ENCODE peak calls at places on chromosomes 3 and 15, in seven cellular contexts. M, O, G, Y, E, D and L are unnamed samples.

GRCh38 chr15:43082509-43082908 is 23.3 kb downstream of the UBR1 start:
- DNase-seq in M (no peak), O (no peak), G (no peak), D (no peak), Y (no peak), E (no peak), L (no peak)

GRCh38 chr15:70114226-70114625 is 16.5 kb upstream of the TLE3 start:
- DNase-seq in D (peak), O (no peak), G (no peak), E (no peak), M (no peak), Y (no peak), L (no peak)

GRCh38 chr3:94433811-94434210 is 370.9 kb downstream of the NSUN3 start:
- DNase-seq in M (no peak), O (no peak), D (no peak), G (no peak), E (no peak), Y (no peak), L (no peak)

GRCh38 chr15:90101130-90101968 is 919 bp downstream of the IDH2 start:
- DNase-seq in M (no peak), E (no peak), O (peak), G (no peak), Y (no peak), D (peak), L (no peak)

GRCh38 chr3:182717216-182717615 is 76.1 kb upstream of the ATP11B start:
- DNase-seq in M (no peak), O (no peak), D (no peak), E (no peak), G (no peak), Y (no peak), L (no peak)

GRCh38 chr3:183486472-183486871 is 58.1 kb upstream of the MCF2L2 start:
- DNase-seq in M (peak), Y (no peak), E (no peak), O (no peak), G (no peak), D (peak), L (no peak)

GRCh38 chr15:32833323-32833944 is 115.6 kb downstream of the GREM1 start:
- DNase-seq in Y (no peak), E (no peak), G (no peak), O (no peak), M (no peak), D (no peak), L (no peak)

GRCh38 chr15:92571824-92572223 is 83.8 kb downstream of the FAM174B start:
- DNase-seq in Y (peak), M (no peak), O (no peak), E (no peak), G (no peak), D (no peak), L (no peak)

GRCh38 chr15:80482686-80483085 is 78.5 kb downstream of the ARNT2 start:
- DNase-seq in M (no peak), E (no peak), Y (no peak), O (no peak), G (no peak), D (no peak), L (no peak)

GRCh38 chr15:28945626-28946215 is 59.9 kb downstream of the APBA2 start:
- DNase-seq in M (peak), O (no peak), D (peak), E (no peak), G (no peak), Y (no peak), L (no peak)

GRCh38 chr3:116440196-116440595 is 5.1 kb downstream of the LSAMP start:
- DNase-seq in O (no peak), Y (no peak), M (no peak), D (no peak), G (no peak), E (peak), L (no peak)

GRCh38 chr3:162014284-162014683 is 517.7 kb downstream of the OTOL1 start:
- DNase-seq in Y (no peak), G (no peak), D (no peak), M (no peak), O (no peak), E (no peak), L (no peak)

GRCh38 chr3:82044918-82045715 is 283.7 kb upstream of the GBE1 start:
- DNase-seq in D (no peak), G (no peak), E (no peak), M (no peak), O (no peak), Y (no peak), L (peak)

GRCh38 chr3:134768116-134768515 is 26.9 kb upstream of the EPHB1 start:
- DNase-seq in G (no peak), E (no peak), Y (no peak), O (no peak), D (no peak), M (no peak), L (no peak)

GRCh38 chr3:20041197-20041780 is 1.0 kb downstream of the KAT2B start:
- DNase-seq in G (peak), Y (peak), O (peak), D (peak), E (peak), M (peak), L (peak)

GRCh38 chr3:150062492-150062891 is 91.8 kb upstream of the PFN2 start:
- DNase-seq in G (no peak), Y (no peak), D (no peak), O (no peak), E (no peak), M (no peak), L (no peak)

GRCh38 chr3:11847607-11848006 is 922 bp upstream of the TAMM41 start:
- DNase-seq in M (peak), O (no peak), D (peak), Y (peak), G (no peak), E (no peak), L (no peak)

GRCh38 chr15:85793641-85794597 is 806 bp downstream of the KLHL25 start:
- DNase-seq in D (peak), Y (peak), E (peak), O (peak), M (peak), G (no peak), L (peak)

GRCh38 chr3:18556503-18556902 is 131.4 kb upstream of the SATB1 start:
- DNase-seq in E (no peak), O (no peak), D (no peak), Y (no peak), G (no peak), M (peak), L (no peak)

GRCh38 chr15:78368671-78369070 is 28.5 kb downstream of the CRABP1 start:
- DNase-seq in D (peak), Y (peak), M (no peak), O (no peak), E (no peak), G (no peak), L (no peak)

GRCh38 chr3:157388976-157389375 is 47.7 kb upstream of the PTX3 start:
- DNase-seq in O (no peak), M (no peak), E (no peak), G (no peak), Y (no peak), D (no peak), L (no peak)

GRCh38 chr3:124409650-124410275 is 320.5 kb upstream of the UMPS start:
- DNase-seq in Y (no peak), G (peak), O (no peak), D (no peak), M (no peak), E (no peak), L (no peak)

GRCh38 chr15:39315200-39315599 is 265.7 kb upstream of the THBS1 start:
- DNase-seq in D (no peak), O (no peak), G (no peak), M (no peak), Y (no peak), E (no peak), L (no peak)

GRCh38 chr3:193744822-193745684 is 152.0 kb downstream of the OPA1 start:
- DNase-seq in D (peak), G (no peak), E (no peak), Y (no peak), M (no peak), O (no peak), L (peak)

GRCh38 chr3:37041546-37042195 is 48.4 kb downstream of the MLH1 start:
- DNase-seq in O (no peak), G (no peak), Y (no peak), E (no peak), D (no peak), M (no peak), L (peak)

GRCh38 chr3:58062469-58062868 is 54.2 kb downstream of the FLNB start:
- DNase-seq in E (no peak), Y (no peak), O (no peak), D (no peak), G (no peak), M (no peak), L (no peak)

GRCh38 chr3:195254454-195255175 is 16.3 kb downstream of the XXYLT1 start:
- DNase-seq in E (no peak), M (no peak), D (peak), G (no peak), O (no peak), Y (no peak), L (no peak)

GRCh38 chr15:94294556-94294955 is 63.2 kb downstream of the MCTP2 start:
- DNase-seq in O (no peak), G (no peak), Y (no peak), M (no peak), D (no peak), E (no peak), L (no peak)

GRCh38 chr15:99095626-99096025 is 9.3 kb upstream of the SYNM start:
- DNase-seq in E (no peak), Y (no peak), M (no peak), O (no peak), G (no peak), D (peak), L (no peak)

GRCh38 chr3:85041562-85042055 is 82.8 kb downstream of the CADM2 start:
- DNase-seq in M (no peak), G (no peak), Y (no peak), D (no peak), E (no peak), O (no peak), L (no peak)

GRCh38 chr3:70737656-70738309 is 425.3 kb upstream of the MDFIC2 start:
- DNase-seq in G (no peak), M (no peak), E (no peak), D (no peak), O (no peak), Y (no peak), L (peak)